ENCODE peak calls at places on chromosomes 5 and 9, in six cellular contexts. One of them, this sample, is unnamed.

GRCh38 chr5:84218546-84218945 is 166.1 kb downstream of the EDIL3 start:
- DNase-seq in HFF-Myc: no peak
- DNase-seq in Kasumi-1: no peak
- DNase-seq in stimulated activated naive CD4-positive, alpha-beta T cell: no peak
- DNase-seq in bronchial epithelial cell: no peak
- DNase-seq in sciatic nerve: no peak
- DNase-seq in this sample: no peak

GRCh38 chr5:143898914-143899591 is 87.1 kb downstream of the HMHB1 start:
- DNase-seq in HFF-Myc: no peak
- DNase-seq in Kasumi-1: no peak
- DNase-seq in stimulated activated naive CD4-positive, alpha-beta T cell: peak
- DNase-seq in bronchial epithelial cell: no peak
- DNase-seq in sciatic nerve: no peak
- DNase-seq in this sample: no peak

GRCh38 chr5:168865973-168866372 is 286.8 kb upstream of the PANK3 start:
- DNase-seq in HFF-Myc: no peak
- DNase-seq in Kasumi-1: no peak
- DNase-seq in stimulated activated naive CD4-positive, alpha-beta T cell: no peak
- DNase-seq in bronchial epithelial cell: no peak
- DNase-seq in sciatic nerve: no peak
- DNase-seq in this sample: no peak

GRCh38 chr9:121281614-121282291 is 13.8 kb downstream of the GSN start:
- DNase-seq in HFF-Myc: no peak
- DNase-seq in Kasumi-1: no peak
- DNase-seq in stimulated activated naive CD4-positive, alpha-beta T cell: no peak
- DNase-seq in bronchial epithelial cell: peak
- DNase-seq in sciatic nerve: peak
- DNase-seq in this sample: no peak

GRCh38 chr5:142356318-142356715 is 31.5 kb upstream of the SPRY4 start:
- DNase-seq in HFF-Myc: peak
- DNase-seq in Kasumi-1: no peak
- DNase-seq in stimulated activated naive CD4-positive, alpha-beta T cell: no peak
- DNase-seq in bronchial epithelial cell: no peak
- DNase-seq in sciatic nerve: peak
- DNase-seq in this sample: no peak

GRCh38 chr5:173329370-173330150 is 1.3 kb upstream of the STC2 start:
- DNase-seq in HFF-Myc: no peak
- DNase-seq in Kasumi-1: peak
- DNase-seq in stimulated activated naive CD4-positive, alpha-beta T cell: no peak
- DNase-seq in bronchial epithelial cell: no peak
- DNase-seq in sciatic nerve: no peak
- DNase-seq in this sample: peak

GRCh38 chr5:56693220-56693579 is 122.1 kb upstream of the MAP3K1 start:
- DNase-seq in HFF-Myc: no peak
- DNase-seq in Kasumi-1: no peak
- DNase-seq in stimulated activated naive CD4-positive, alpha-beta T cell: no peak
- DNase-seq in bronchial epithelial cell: no peak
- DNase-seq in sciatic nerve: no peak
- DNase-seq in this sample: no peak

GRCh38 chr9:20144255-20144654 is 355.4 kb upstream of the SLC24A2 start:
- DNase-seq in HFF-Myc: no peak
- DNase-seq in Kasumi-1: no peak
- DNase-seq in stimulated activated naive CD4-positive, alpha-beta T cell: peak
- DNase-seq in bronchial epithelial cell: no peak
- DNase-seq in sciatic nerve: no peak
- DNase-seq in this sample: no peak

GRCh38 chr9:128152133-128152780 is 3.0 kb downstream of the LCN2 start:
- DNase-seq in HFF-Myc: no peak
- DNase-seq in Kasumi-1: no peak
- DNase-seq in stimulated activated naive CD4-positive, alpha-beta T cell: no peak
- DNase-seq in bronchial epithelial cell: no peak
- DNase-seq in sciatic nerve: no peak
- DNase-seq in this sample: no peak

GRCh38 chr5:154892370-154892771 is 33.9 kb downstream of the CNOT8 start:
- DNase-seq in HFF-Myc: no peak
- DNase-seq in Kasumi-1: no peak
- DNase-seq in stimulated activated naive CD4-positive, alpha-beta T cell: no peak
- DNase-seq in bronchial epithelial cell: no peak
- DNase-seq in sciatic nerve: no peak
- DNase-seq in this sample: no peak

GRCh38 chr9:16487915-16488314 is 382.6 kb downstream of the BNC2 start:
- DNase-seq in HFF-Myc: no peak
- DNase-seq in Kasumi-1: no peak
- DNase-seq in stimulated activated naive CD4-positive, alpha-beta T cell: no peak
- DNase-seq in bronchial epithelial cell: no peak
- DNase-seq in sciatic nerve: no peak
- DNase-seq in this sample: no peak

GRCh38 chr5:151038801-151039238 is 18.4 kb downstream of the GPX3 start:
- DNase-seq in HFF-Myc: no peak
- DNase-seq in Kasumi-1: no peak
- DNase-seq in stimulated activated naive CD4-positive, alpha-beta T cell: no peak
- DNase-seq in bronchial epithelial cell: peak
- DNase-seq in sciatic nerve: no peak
- DNase-seq in this sample: no peak

GRCh38 chr5:34736445-34737119 is 80.5 kb downstream of the RAI14 start:
- DNase-seq in HFF-Myc: no peak
- DNase-seq in Kasumi-1: no peak
- DNase-seq in stimulated activated naive CD4-positive, alpha-beta T cell: no peak
- DNase-seq in bronchial epithelial cell: peak
- DNase-seq in sciatic nerve: no peak
- DNase-seq in this sample: no peak

GRCh38 chr5:173291722-173292658 is 36.2 kb downstream of the STC2 start:
- DNase-seq in HFF-Myc: no peak
- DNase-seq in Kasumi-1: no peak
- DNase-seq in stimulated activated naive CD4-positive, alpha-beta T cell: no peak
- DNase-seq in bronchial epithelial cell: peak
- DNase-seq in sciatic nerve: no peak
- DNase-seq in this sample: no peak

GRCh38 chr5:137395011-137395755 is 103.9 kb downstream of the SPOCK1 start:
- DNase-seq in HFF-Myc: peak
- DNase-seq in Kasumi-1: no peak
- DNase-seq in stimulated activated naive CD4-positive, alpha-beta T cell: no peak
- DNase-seq in bronchial epithelial cell: peak
- DNase-seq in sciatic nerve: no peak
- DNase-seq in this sample: no peak

GRCh38 chr5:9148242-9148641 is 397.6 kb downstream of the SEMA5A start:
- DNase-seq in HFF-Myc: no peak
- DNase-seq in Kasumi-1: no peak
- DNase-seq in stimulated activated naive CD4-positive, alpha-beta T cell: no peak
- DNase-seq in bronchial epithelial cell: peak
- DNase-seq in sciatic nerve: no peak
- DNase-seq in this sample: no peak

GRCh38 chr5:136038635-136039034 is 9.8 kb downstream of the TGFBI start:
- DNase-seq in HFF-Myc: no peak
- DNase-seq in Kasumi-1: no peak
- DNase-seq in stimulated activated naive CD4-positive, alpha-beta T cell: no peak
- DNase-seq in bronchial epithelial cell: no peak
- DNase-seq in sciatic nerve: no peak
- DNase-seq in this sample: no peak

GRCh38 chr5:132142459-132142858 is 68.9 kb downstream of the CSF2 start:
- DNase-seq in HFF-Myc: no peak
- DNase-seq in Kasumi-1: peak
- DNase-seq in stimulated activated naive CD4-positive, alpha-beta T cell: no peak
- DNase-seq in bronchial epithelial cell: no peak
- DNase-seq in sciatic nerve: no peak
- DNase-seq in this sample: no peak

GRCh38 chr5:12242960-12243888 is 339.0 kb upstream of the CTNND2 start:
- DNase-seq in HFF-Myc: no peak
- DNase-seq in Kasumi-1: no peak
- DNase-seq in stimulated activated naive CD4-positive, alpha-beta T cell: no peak
- DNase-seq in bronchial epithelial cell: peak
- DNase-seq in sciatic nerve: no peak
- DNase-seq in this sample: no peak

GRCh38 chr9:120913673-120914266 is 12.8 kb downstream of the TRAF1 start:
- DNase-seq in HFF-Myc: no peak
- DNase-seq in Kasumi-1: peak
- DNase-seq in stimulated activated naive CD4-positive, alpha-beta T cell: peak
- DNase-seq in bronchial epithelial cell: no peak
- DNase-seq in sciatic nerve: no peak
- DNase-seq in this sample: no peak

GRCh38 chr5:178940569-178941360 is at the start of gene ZNF454:
- DNase-seq in HFF-Myc: peak
- DNase-seq in Kasumi-1: no peak
- DNase-seq in stimulated activated naive CD4-positive, alpha-beta T cell: no peak
- DNase-seq in bronchial epithelial cell: peak
- DNase-seq in sciatic nerve: peak
- DNase-seq in this sample: peak

GRCh38 chr5:125112196-125112595 is 365.8 kb upstream of the ZNF608 start:
- DNase-seq in HFF-Myc: no peak
- DNase-seq in Kasumi-1: no peak
- DNase-seq in stimulated activated naive CD4-positive, alpha-beta T cell: no peak
- DNase-seq in bronchial epithelial cell: peak
- DNase-seq in sciatic nerve: no peak
- DNase-seq in this sample: no peak

GRCh38 chr9:69040646-69041045 is 5.1 kb downstream of the FXN start:
- DNase-seq in HFF-Myc: no peak
- DNase-seq in Kasumi-1: no peak
- DNase-seq in stimulated activated naive CD4-positive, alpha-beta T cell: no peak
- DNase-seq in bronchial epithelial cell: no peak
- DNase-seq in sciatic nerve: no peak
- DNase-seq in this sample: no peak

GRCh38 chr5:111676926-111677415 is 80.0 kb downstream of the NREP start:
- DNase-seq in HFF-Myc: no peak
- DNase-seq in Kasumi-1: no peak
- DNase-seq in stimulated activated naive CD4-positive, alpha-beta T cell: no peak
- DNase-seq in bronchial epithelial cell: no peak
- DNase-seq in sciatic nerve: no peak
- DNase-seq in this sample: no peak

GRCh38 chr5:139646111-139646510 is 2.0 kb upstream of the CXXC5 start:
- DNase-seq in HFF-Myc: no peak
- DNase-seq in Kasumi-1: no peak
- DNase-seq in stimulated activated naive CD4-positive, alpha-beta T cell: no peak
- DNase-seq in bronchial epithelial cell: no peak
- DNase-seq in sciatic nerve: peak
- DNase-seq in this sample: no peak

GRCh38 chr5:115888027-115888426 is 46.3 kb downstream of the AP3S1 start:
- DNase-seq in HFF-Myc: no peak
- DNase-seq in Kasumi-1: peak
- DNase-seq in stimulated activated naive CD4-positive, alpha-beta T cell: no peak
- DNase-seq in bronchial epithelial cell: peak
- DNase-seq in sciatic nerve: no peak
- DNase-seq in this sample: no peak

GRCh38 chr9:19816769-19817168 is 27.9 kb upstream of the SLC24A2 start:
- DNase-seq in HFF-Myc: no peak
- DNase-seq in Kasumi-1: no peak
- DNase-seq in stimulated activated naive CD4-positive, alpha-beta T cell: no peak
- DNase-seq in bronchial epithelial cell: no peak
- DNase-seq in sciatic nerve: no peak
- DNase-seq in this sample: no peak

GRCh38 chr9:32387256-32387655 is 2.8 kb downstream of the ACO1 start:
- DNase-seq in HFF-Myc: no peak
- DNase-seq in Kasumi-1: no peak
- DNase-seq in stimulated activated naive CD4-positive, alpha-beta T cell: no peak
- DNase-seq in bronchial epithelial cell: no peak
- DNase-seq in sciatic nerve: no peak
- DNase-seq in this sample: no peak

GRCh38 chr5:71744009-71744792 is 25.1 kb downstream of the CARTPT start:
- DNase-seq in HFF-Myc: no peak
- DNase-seq in Kasumi-1: no peak
- DNase-seq in stimulated activated naive CD4-positive, alpha-beta T cell: no peak
- DNase-seq in bronchial epithelial cell: no peak
- DNase-seq in sciatic nerve: no peak
- DNase-seq in this sample: no peak

GRCh38 chr5:82313016-82313415 is 34.9 kb upstream of the RPS23 start:
- DNase-seq in HFF-Myc: no peak
- DNase-seq in Kasumi-1: no peak
- DNase-seq in stimulated activated naive CD4-positive, alpha-beta T cell: no peak
- DNase-seq in bronchial epithelial cell: no peak
- DNase-seq in sciatic nerve: no peak
- DNase-seq in this sample: no peak

GRCh38 chr9:118364266-118365075 is 660.3 kb downstream of the TLR4 start:
- DNase-seq in HFF-Myc: no peak
- DNase-seq in Kasumi-1: no peak
- DNase-seq in stimulated activated naive CD4-positive, alpha-beta T cell: no peak
- DNase-seq in bronchial epithelial cell: no peak
- DNase-seq in sciatic nerve: no peak
- DNase-seq in this sample: no peak

GRCh38 chr9:137989999-137990715 is 112.6 kb downstream of the CACNA1B start:
- DNase-seq in HFF-Myc: no peak
- DNase-seq in Kasumi-1: no peak
- DNase-seq in stimulated activated naive CD4-positive, alpha-beta T cell: no peak
- DNase-seq in bronchial epithelial cell: no peak
- DNase-seq in sciatic nerve: peak
- DNase-seq in this sample: no peak

GRCh38 chr5:120873083-120873482 is 409.0 kb downstream of the PRR16 start:
- DNase-seq in HFF-Myc: no peak
- DNase-seq in Kasumi-1: no peak
- DNase-seq in stimulated activated naive CD4-positive, alpha-beta T cell: no peak
- DNase-seq in bronchial epithelial cell: no peak
- DNase-seq in sciatic nerve: no peak
- DNase-seq in this sample: no peak

GRCh38 chr5:169945831-169946261 is 34.4 kb downstream of the INSYN2B start:
- DNase-seq in HFF-Myc: peak
- DNase-seq in Kasumi-1: peak
- DNase-seq in stimulated activated naive CD4-positive, alpha-beta T cell: no peak
- DNase-seq in bronchial epithelial cell: peak
- DNase-seq in sciatic nerve: no peak
- DNase-seq in this sample: no peak

GRCh38 chr9:3007331-3007730 is 163.4 kb upstream of the PUM3 start:
- DNase-seq in HFF-Myc: no peak
- DNase-seq in Kasumi-1: no peak
- DNase-seq in stimulated activated naive CD4-positive, alpha-beta T cell: no peak
- DNase-seq in bronchial epithelial cell: no peak
- DNase-seq in sciatic nerve: no peak
- DNase-seq in this sample: no peak

GRCh38 chr5:149414405-149415244 is 35.5 kb upstream of the IL17B start:
- DNase-seq in HFF-Myc: no peak
- DNase-seq in Kasumi-1: no peak
- DNase-seq in stimulated activated naive CD4-positive, alpha-beta T cell: no peak
- DNase-seq in bronchial epithelial cell: no peak
- DNase-seq in sciatic nerve: no peak
- DNase-seq in this sample: no peak